ENCODE peak calls at places on chromosomes 1 and 21, in six cellular contexts. J, Z, Y, M, E and L are unnamed samples.

GRCh38 chr1:223844521-223844961 is 1.2 kb downstream of the TP53BP2 start:
- DNase-seq in J (no peak), Z (no peak), Y (peak; percentile 21), M (no peak), E (no peak), L (no peak)

GRCh38 chr1:145785481-145785880 is 38.4 kb downstream of the RNF115 start:
- DNase-seq in J (no peak), Z (no peak), Y (peak; percentile 58), M (no peak), E (peak; percentile 13), L (no peak)

GRCh38 chr21:15152591-15152990 is 87.8 kb upstream of the NRIP1 start:
- DNase-seq in J (no peak), Z (no peak), Y (no peak), M (no peak), E (no peak), L (no peak)

GRCh38 chr1:61287014-61287413 is 204.7 kb downstream of the NFIA start:
- DNase-seq in J (no peak), Z (no peak), Y (peak; percentile 80), M (no peak), E (peak; percentile 84), L (no peak)

GRCh38 chr21:42440187-42440792 is 36.6 kb downstream of the UBASH3A start:
- DNase-seq in J (no peak), Z (no peak), Y (no peak), M (no peak), E (no peak), L (no peak)

GRCh38 chr1:112544011-112544688 is 35.4 kb downstream of the WNT2B start:
- DNase-seq in J (no peak), Z (peak; percentile 84), Y (peak; percentile 97), M (no peak), E (peak; percentile 95), L (peak; percentile 87)

GRCh38 chr1:54745274-54745673 is 19.0 kb downstream of the PARS2 start:
- DNase-seq in J (no peak), Z (no peak), Y (no peak), M (no peak), E (peak; percentile 19), L (no peak)

GRCh38 chr1:248009681-248010080 is 3.8 kb upstream of the OR2L5 start:
- DNase-seq in J (no peak), Z (no peak), Y (no peak), M (no peak), E (no peak), L (no peak)

GRCh38 chr1:94602312-94602711 is 60.8 kb upstream of the F3 start:
- DNase-seq in J (peak; percentile 40), Z (no peak), Y (peak; percentile 93), M (no peak), E (no peak), L (no peak)

GRCh38 chr1:175725684-175726083 is 17.7 kb downstream of the TNR start:
- DNase-seq in J (no peak), Z (peak; percentile 7), Y (peak; percentile 22), M (no peak), E (peak; percentile 24), L (peak; percentile 34)

GRCh38 chr1:46202975-46203737 is at the start of gene LURAP1:
- DNase-seq in J (no peak), Z (peak; percentile 55), Y (peak; percentile 57), M (peak; percentile 82), E (peak; percentile 68), L (no peak)

GRCh38 chr1:158494737-158495136 is 22.7 kb downstream of the OR10R2 start:
- DNase-seq in J (no peak), Z (no peak), Y (no peak), M (no peak), E (no peak), L (no peak)

GRCh38 chr1:32724678-32725594 is 22.4 kb upstream of the SYNC start:
- DNase-seq in J (peak; percentile 18), Z (peak; percentile 92), Y (peak; percentile 90), M (no peak), E (peak; percentile 86), L (peak; percentile 39)

GRCh38 chr1:173403996-173404395 is 73.1 kb upstream of the PRDX6 start:
- DNase-seq in J (no peak), Z (no peak), Y (no peak), M (no peak), E (peak; percentile 10), L (no peak)

GRCh38 chr1:40414331-40414730 is 35.9 kb upstream of the ZFP69B start:
- DNase-seq in J (no peak), Z (no peak), Y (no peak), M (no peak), E (no peak), L (no peak)

GRCh38 chr1:96416690-96417444 is 304.7 kb upstream of the PTBP2 start:
- DNase-seq in J (no peak), Z (no peak), Y (peak; percentile 43), M (no peak), E (peak; percentile 37), L (no peak)

GRCh38 chr1:108865316-108865910 is 8.5 kb upstream of the AKNAD1 start:
- DNase-seq in J (no peak), Z (no peak), Y (no peak), M (no peak), E (peak; percentile 57), L (no peak)

GRCh38 chr1:209889077-209889418 is 49.0 kb upstream of the SYT14 start:
- DNase-seq in J (no peak), Z (no peak), Y (no peak), M (no peak), E (peak; percentile 0), L (no peak)

GRCh38 chr1:240399381-240399780 is 212.6 kb downstream of the GREM2 start:
- DNase-seq in J (no peak), Z (peak; percentile 39), Y (peak; percentile 97), M (no peak), E (no peak), L (no peak)

GRCh38 chr1:116847688-116848531 is 61.8 kb upstream of the PTGFRN start:
- DNase-seq in J (no peak), Z (peak; percentile 83), Y (peak; percentile 63), M (peak; percentile 90), E (no peak), L (peak; percentile 42)

GRCh38 chr1:41455479-41456271 is 28.8 kb downstream of the EDN2 start:
- DNase-seq in J (no peak), Z (no peak), Y (peak; percentile 53), M (peak; percentile 97), E (peak; percentile 85), L (no peak)

GRCh38 chr21:45613396-45613795 is 30.1 kb upstream of the PCBP3 start:
- DNase-seq in J (no peak), Z (no peak), Y (no peak), M (no peak), E (no peak), L (no peak)

GRCh38 chr1:17655922-17656321 is 99.2 kb upstream of the ACTL8 start:
- DNase-seq in J (no peak), Z (no peak), Y (no peak), M (no peak), E (no peak), L (no peak)

GRCh38 chr1:19210772-19211549 is 895 bp upstream of the UBR4 start:
- DNase-seq in J (no peak), Z (no peak), Y (peak; percentile 28), M (no peak), E (peak; percentile 19), L (no peak)

GRCh38 chr1:44602675-44603610 is 71.3 kb downstream of the TMEM53 start:
- DNase-seq in J (no peak), Z (no peak), Y (no peak), M (no peak), E (no peak), L (no peak)

GRCh38 chr1:213335084-213335483 is 284.0 kb downstream of the RPS6KC1 start:
- DNase-seq in J (no peak), Z (no peak), Y (no peak), M (no peak), E (no peak), L (no peak)

GRCh38 chr1:6599141-6599975 is 3.3 kb downstream of the KLHL21 start:
- DNase-seq in J (peak; percentile 30), Z (no peak), Y (no peak), M (no peak), E (peak; percentile 89), L (no peak)

GRCh38 chr1:91166106-91166712 is 144.4 kb upstream of the ZNF644 start:
- DNase-seq in J (no peak), Z (no peak), Y (peak; percentile 67), M (no peak), E (peak; percentile 68), L (peak; percentile 23)

GRCh38 chr1:212860713-212861581 is 2.9 kb downstream of the FLVCR1 start:
- DNase-seq in J (no peak), Z (no peak), Y (peak; percentile 26), M (no peak), E (no peak), L (no peak)

GRCh38 chr1:181398544-181398943 is 84.8 kb upstream of the CACNA1E start:
- DNase-seq in J (no peak), Z (no peak), Y (no peak), M (no peak), E (no peak), L (no peak)

GRCh38 chr1:61604684-61605083 is 120.3 kb downstream of the TM2D1 start:
- DNase-seq in J (no peak), Z (no peak), Y (no peak), M (no peak), E (no peak), L (no peak)

GRCh38 chr1:88371396-88371795 is 312.7 kb upstream of the PKN2 start:
- DNase-seq in J (no peak), Z (no peak), Y (no peak), M (no peak), E (peak; percentile 13), L (no peak)

GRCh38 chr1:101187287-101187686 is 49.5 kb upstream of the S1PR1 start:
- DNase-seq in J (no peak), Z (no peak), Y (peak; percentile 68), M (no peak), E (no peak), L (no peak)

GRCh38 chr1:160779662-160780397 is 16.1 kb upstream of the LY9 start:
- DNase-seq in J (no peak), Z (no peak), Y (no peak), M (no peak), E (peak; percentile 6), L (no peak)

GRCh38 chr1:151756291-151756690 is 7.0 kb downstream of the MRPL9 start:
- DNase-seq in J (no peak), Z (no peak), Y (peak; percentile 56), M (no peak), E (peak; percentile 56), L (no peak)

GRCh38 chr1:64536217-64536835 is 66.4 kb downstream of the CACHD1 start:
- DNase-seq in J (no peak), Z (no peak), Y (no peak), M (no peak), E (peak; percentile 59), L (no peak)

GRCh38 chr1:17866451-17867029 is 111.4 kb downstream of the ACTL8 start:
- DNase-seq in J (no peak), Z (no peak), Y (peak; percentile 95), M (no peak), E (peak; percentile 92), L (no peak)

GRCh38 chr1:227490478-227490877 is 72.9 kb upstream of the ZNF678 start:
- DNase-seq in J (no peak), Z (no peak), Y (no peak), M (no peak), E (no peak), L (no peak)